ENCODE peak calls at places on chromosomes 16 and 17, in six cellular contexts. P is IMR-90, S is HCT116, Z is H1, G is A549, I is GM12878. B is an unnamed sample.

GRCh38 chr17:57343717-57344116 is 87.4 kb downstream of the MSI2 start:
- DNase-seq in P (no peak), S (no peak), Z (no peak), G (no peak), I (no peak), B (no peak)

GRCh38 chr17:67469208-67469980 is 92.3 kb downstream of the PITPNC1 start:
- DNase-seq in P (peak; percentile 28), S (no peak), Z (no peak), G (no peak), I (no peak), B (no peak)

GRCh38 chr17:39547713-39548478 is 59.8 kb downstream of the NEUROD2 start:
- DNase-seq in P (no peak), S (peak; percentile 13), Z (peak; percentile 98), G (peak; percentile 75), I (peak; percentile 31), B (peak; percentile 75)

GRCh38 chr17:65886240-65886639 is 305.7 kb downstream of the CEP112 start:
- DNase-seq in P (peak; percentile 12), S (no peak), Z (no peak), G (no peak), I (no peak), B (no peak)

GRCh38 chr17:81103379-81103778 is 61.9 kb upstream of the PVALEF start:
- DNase-seq in P (no peak), S (no peak), Z (no peak), G (no peak), I (no peak), B (no peak)

GRCh38 chr16:89366561-89367537 is 123.5 kb downstream of the ANKRD11 start:
- DNase-seq in P (no peak), S (no peak), Z (no peak), G (no peak), I (no peak), B (no peak)

GRCh38 chr17:43906951-43907424 is 348 bp downstream of the MPP2 start:
- DNase-seq in P (no peak), S (no peak), Z (no peak), G (no peak), I (no peak), B (no peak)

GRCh38 chr17:1693339-1693738 is 8.7 kb upstream of the PRPF8 start:
- DNase-seq in P (peak; percentile 44), S (no peak), Z (no peak), G (no peak), I (no peak), B (no peak)

GRCh38 chr17:38958756-38959155 is 8.4 kb downstream of the FBXO47 start:
- DNase-seq in P (peak; percentile 68), S (no peak), Z (no peak), G (no peak), I (no peak), B (no peak)

GRCh38 chr16:57147381-57148191 is 38.3 kb downstream of the PSME3IP1 start:
- DNase-seq in P (peak; percentile 46), S (no peak), Z (no peak), G (no peak), I (no peak), B (no peak)

GRCh38 chr16:10906914-10907756 is 30.1 kb downstream of the CIITA start:
- DNase-seq in P (no peak), S (no peak), Z (no peak), G (no peak), I (no peak), B (no peak)

GRCh38 chr17:65657251-65657828 is 95.9 kb upstream of the AXIN2 start:
- DNase-seq in P (no peak), S (no peak), Z (no peak), G (no peak), I (no peak), B (no peak)

GRCh38 chr17:67386965-67387551 is 10.0 kb downstream of the PITPNC1 start:
- DNase-seq in P (peak; percentile 55), S (peak; percentile 64), Z (peak; percentile 91), G (peak; percentile 82), I (no peak), B (peak; percentile 70)

GRCh38 chr16:14050297-14051027 is 20.7 kb upstream of the MRTFB start:
- DNase-seq in P (peak; percentile 14), S (no peak), Z (peak; percentile 57), G (peak; percentile 48), I (no peak), B (no peak)

GRCh38 chr16:88445583-88445960 is 7.5 kb upstream of the ZFPM1 start:
- DNase-seq in P (no peak), S (no peak), Z (no peak), G (no peak), I (no peak), B (no peak)

GRCh38 chr17:78442648-78443128 is 64.2 kb downstream of the PGS1 start:
- DNase-seq in P (peak; percentile 88), S (no peak), Z (no peak), G (no peak), I (no peak), B (no peak)

GRCh38 chr17:45441536-45442310 is 9.1 kb upstream of the ARHGAP27 start:
- DNase-seq in P (no peak), S (no peak), Z (no peak), G (no peak), I (no peak), B (no peak)

GRCh38 chr16:1427473-1428461 is 3.1 kb upstream of the PERCC1 start:
- DNase-seq in P (no peak), S (no peak), Z (peak; percentile 44), G (no peak), I (no peak), B (no peak)

GRCh38 chr16:19923396-19923795 is 38.7 kb upstream of the GPRC5B start:
- DNase-seq in P (no peak), S (no peak), Z (no peak), G (no peak), I (no peak), B (no peak)

GRCh38 chr17:83204230-83204725 is 124.9 kb downstream of the METRNL start:
- DNase-seq in P (no peak), S (no peak), Z (no peak), G (no peak), I (no peak), B (no peak)

GRCh38 chr17:78120971-78121800 is 7.4 kb downstream of the TMC6 start:
- DNase-seq in P (no peak), S (no peak), Z (no peak), G (no peak), I (no peak), B (peak; percentile 8)

GRCh38 chr17:80254396-80255241 is 6.0 kb upstream of the RNF213 start:
- DNase-seq in P (peak; percentile 91), S (peak; percentile 82), Z (no peak), G (peak; percentile 97), I (peak; percentile 86), B (peak; percentile 93)

GRCh38 chr17:58639681-58640080 is 52.2 kb downstream of the TEX14 start:
- DNase-seq in P (no peak), S (no peak), Z (no peak), G (no peak), I (no peak), B (no peak)

GRCh38 chr16:35180970-35181369 is 1721.6 kb downstream of the TP53TG3F start:
- DNase-seq in P (no peak), S (no peak), Z (no peak), G (no peak), I (no peak), B (no peak)

GRCh38 chr16:4481526-4481925 is 5.3 kb downstream of the HMOX2 start:
- DNase-seq in P (no peak), S (no peak), Z (no peak), G (no peak), I (no peak), B (no peak)
- TF ChIP-seq RAD21 in P (no peak), S (no peak), Z (no peak), G (no peak), I (no peak), B (no peak)

GRCh38 chr16:404971-405486 is 3.3 kb downstream of the DECR2 start:
- DNase-seq in P (no peak), S (no peak), Z (peak; percentile 45), G (no peak), I (no peak), B (no peak)
- TF ChIP-seq POLR2A in P (no peak), S (no peak), Z (no peak), G (no peak), I (no peak), B (no peak)

DNA sequence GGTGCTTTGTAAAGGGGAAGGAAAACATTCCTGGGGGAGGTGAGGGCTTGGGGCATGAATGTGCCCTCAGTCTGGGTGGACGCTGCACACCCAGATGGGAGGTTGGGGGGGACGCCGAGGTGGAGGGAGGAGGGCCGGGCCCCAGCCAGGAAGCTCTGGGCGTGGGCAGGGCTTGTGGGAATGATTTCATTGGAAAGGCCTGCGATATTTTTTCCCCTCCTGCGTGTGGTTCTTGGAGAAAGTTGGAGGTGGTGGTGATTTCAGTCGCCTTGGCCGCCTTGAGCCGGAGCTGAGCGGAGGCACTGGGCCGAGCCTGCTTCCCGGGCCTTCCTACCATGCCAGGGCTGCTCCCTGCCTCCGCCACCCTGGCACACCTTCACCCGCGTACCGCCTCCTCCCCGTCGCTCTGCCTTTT is 26.4 kb upstream of the CLEC18A start:
- DNase-seq in P (peak; percentile 81), S (no peak), Z (no peak), G (no peak), I (no peak), B (no peak)
- TF ChIP-seq RAD21 in P (peak; percentile 9), S (no peak), Z (no peak), G (no peak), I (no peak), B (no peak)

DNA sequence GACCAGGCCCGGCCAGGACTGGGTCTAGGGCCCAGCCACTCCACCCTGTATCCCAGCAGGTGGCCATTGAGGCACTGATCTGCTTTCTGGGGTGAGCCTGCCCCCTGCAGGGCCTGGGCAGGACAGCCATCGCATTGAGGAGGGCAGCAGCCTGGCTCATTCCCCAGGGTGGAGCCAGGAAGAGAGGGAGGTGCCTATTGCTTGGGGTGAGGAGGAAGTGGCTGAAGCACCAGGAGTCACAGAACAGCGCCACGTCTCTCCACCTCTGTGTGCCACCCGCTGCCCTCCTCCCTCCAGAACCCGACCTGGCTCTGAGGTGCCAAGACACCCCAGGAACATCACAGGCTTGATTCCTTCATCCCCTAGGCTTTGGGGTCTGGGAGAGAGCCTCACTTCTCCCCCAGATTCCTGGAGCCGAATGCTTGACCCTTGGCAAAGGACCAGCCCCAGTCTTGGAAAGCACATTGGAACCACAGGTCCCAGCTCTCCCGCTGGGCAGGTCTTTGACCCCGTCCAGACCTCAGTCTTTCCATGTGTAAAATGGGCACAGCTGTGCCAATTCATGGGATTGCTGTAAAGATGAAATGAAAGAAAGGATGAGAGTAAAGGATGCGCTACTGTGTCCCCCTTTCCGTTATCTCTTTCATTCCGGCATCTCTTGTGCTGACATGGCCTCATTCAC is 7.2 kb upstream of the KRT36 start:
- DNase-seq in P (peak; percentile 83), S (peak; percentile 87), Z (peak; percentile 84), G (peak; percentile 95), I (peak; percentile 12), B (peak; percentile 89)
- TF ChIP-seq POLR2A in P (no peak), S (peak; percentile 74), Z (no peak), G (peak; percentile 43), I (no peak), B (no peak)

GRCh38 chr16:64011650-64012049 is 1110.2 kb downstream of the CDH11 start:
- DNase-seq in P (no peak), S (no peak), Z (no peak), G (no peak), I (no peak), B (no peak)
- TF ChIP-seq RAD21 in P (no peak), S (no peak), Z (no peak), G (no peak), I (no peak), B (no peak)

B was measured in K562.